ENCODE peak calls at places on chromosomes 5 and 9, in seven cellular contexts. I, M, Y, A, H, W and F are unnamed samples.

GRCh38 chr5:77259479-77259878 is 49.0 kb downstream of the PDE8B start:
- DNase-seq in I (no peak), H (no peak), M (no peak), Y (no peak), W (no peak), A (no peak), F (no peak)

GRCh38 chr5:107551088-107551487 is 119.6 kb downstream of the EFNA5 start:
- DNase-seq in Y (no peak), M (no peak), A (no peak), I (no peak), H (no peak), W (no peak), F (no peak)

GRCh38 chr5:52620315-52620714 is 167.4 kb upstream of the ITGA1 start:
- DNase-seq in Y (no peak), I (no peak), A (no peak), M (no peak), W (no peak), H (no peak), F (no peak)

GRCh38 chr5:150400327-150401075 is 12.2 kb downstream of the CD74 start:
- DNase-seq in W (no peak), A (no peak), H (no peak), I (no peak), Y (no peak), M (no peak), F (no peak)

GRCh38 chr9:127173063-127173462 is 50.6 kb upstream of the ANGPTL2 start:
- DNase-seq in W (no peak), M (peak; percentile 35), Y (no peak), A (no peak), I (no peak), H (no peak), F (no peak)

GRCh38 chr5:15683332-15683731 is 183.4 kb downstream of the FBXL7 start:
- DNase-seq in M (no peak), W (no peak), Y (no peak), I (no peak), A (peak; percentile 31), H (no peak), F (no peak)

GRCh38 chr9:135032868-135033460 is 54.5 kb upstream of the OLFM1 start:
- DNase-seq in H (no peak), W (no peak), Y (no peak), I (no peak), A (no peak), M (no peak), F (no peak)

GRCh38 chr9:105693435-105694275 is 686 bp upstream of the TMEM38B start:
- DNase-seq in A (no peak), Y (no peak), M (no peak), H (peak; percentile 21), W (no peak), I (no peak), F (no peak)

GRCh38 chr9:112430006-112430522 is 50.2 kb downstream of the HSDL2 start:
- DNase-seq in Y (no peak), H (no peak), I (no peak), W (no peak), A (no peak), M (no peak), F (no peak)

GRCh38 chr9:110994771-110995241 is 43.5 kb downstream of the LPAR1 start:
- DNase-seq in W (peak; percentile 47), H (no peak), I (no peak), Y (no peak), A (no peak), M (peak; percentile 85), F (no peak)

GRCh38 chr5:85484982-85485574 is 1100.4 kb upstream of the EDIL3 start:
- DNase-seq in Y (no peak), A (no peak), I (no peak), M (no peak), W (peak; percentile 2), H (no peak), F (no peak)

GRCh38 chr9:8570776-8571175 is 771.2 kb upstream of the DMAC1 start:
- DNase-seq in Y (no peak), I (no peak), M (no peak), H (no peak), W (no peak), A (no peak), F (no peak)

GRCh38 chr5:51095481-51095880 is 287.8 kb upstream of the ISL1 start:
- DNase-seq in A (no peak), Y (no peak), I (no peak), H (no peak), M (no peak), W (no peak), F (no peak)

GRCh38 chr5:88509403-88509802 is 240.8 kb upstream of the TMEM161B start:
- DNase-seq in I (no peak), W (no peak), H (no peak), Y (no peak), M (no peak), A (no peak), F (no peak)

GRCh38 chr5:77423022-77423750 is 68.9 kb downstream of the WDR41 start:
- DNase-seq in I (no peak), M (peak; percentile 91), H (no peak), Y (no peak), W (peak; percentile 37), A (no peak), F (no peak)

GRCh38 chr9:123564652-123565051 is 208.7 kb downstream of the CRB2 start:
- DNase-seq in A (no peak), Y (no peak), M (no peak), W (no peak), H (no peak), I (no peak), F (no peak)

GRCh38 chr9:112970939-112971338 is 41.1 kb downstream of the ZNF883 start:
- DNase-seq in M (peak; percentile 3), Y (no peak), W (peak; percentile 10), H (peak; percentile 25), A (no peak), I (no peak), F (no peak)

GRCh38 chr5:138459311-138459710 is 6.0 kb upstream of the EGR1 start:
- DNase-seq in A (peak; percentile 79), M (no peak), W (no peak), I (peak; percentile 77), H (no peak), Y (peak; percentile 79), F (no peak)

GRCh38 chr5:75951716-75952115 is 131.5 kb upstream of the SV2C start:
- DNase-seq in W (no peak), I (no peak), Y (no peak), H (no peak), M (no peak), A (no peak), F (no peak)

GRCh38 chr9:95273369-95274051 is 44.0 kb downstream of the FANCC start:
- DNase-seq in W (no peak), M (no peak), Y (no peak), A (no peak), I (no peak), H (no peak), F (no peak)

GRCh38 chr5:78467744-78468357 is 107.4 kb downstream of the SCAMP1 start:
- DNase-seq in M (peak; percentile 62), Y (no peak), W (peak; percentile 62), I (no peak), H (peak; percentile 46), A (no peak), F (no peak)

GRCh38 chr5:150562832-150563231 is 54.9 kb downstream of the NDST1 start:
- DNase-seq in W (peak; percentile 67), A (no peak), M (peak; percentile 48), H (peak; percentile 64), Y (no peak), I (no peak), F (no peak)

GRCh38 chr5:6902597-6902996 is 189.4 kb downstream of the TENT4A start:
- DNase-seq in M (no peak), A (no peak), Y (no peak), W (no peak), I (no peak), H (no peak), F (no peak)

GRCh38 chr5:2012885-2013284 is 130.2 kb upstream of the IRX4 start:
- DNase-seq in H (no peak), I (no peak), W (no peak), Y (no peak), M (no peak), A (no peak), F (no peak)

GRCh38 chr9:89361031-89361430 is 42.7 kb downstream of the SECISBP2 start:
- DNase-seq in A (no peak), I (no peak), H (no peak), W (no peak), Y (no peak), M (no peak), F (no peak)

GRCh38 chr9:127049044-127049443 is 73.4 kb downstream of the ANGPTL2 start:
- DNase-seq in W (peak; percentile 90), M (peak; percentile 89), Y (no peak), A (peak; percentile 68), H (peak; percentile 89), I (no peak), F (peak; percentile 15)

GRCh38 chr9:133163559-133164208 is at the start of gene GBGT1:
- DNase-seq in M (peak; percentile 23), W (peak; percentile 11), I (no peak), Y (no peak), H (no peak), A (peak; percentile 77), F (no peak)

GRCh38 chr9:77883846-77884771 is 147.5 kb downstream of the GNAQ start:
- DNase-seq in W (peak; percentile 63), A (no peak), M (peak; percentile 39), I (no peak), Y (no peak), H (peak; percentile 90), F (no peak)

GRCh38 chr9:116646661-116647514 is 40.2 kb upstream of the TRIM32 start:
- DNase-seq in Y (no peak), H (peak; percentile 34), W (peak; percentile 54), M (peak; percentile 80), I (no peak), A (no peak), F (no peak)

GRCh38 chr9:128164332-128164885 is 4.3 kb downstream of the BBLN start:
- DNase-seq in H (no peak), W (no peak), I (no peak), Y (no peak), M (peak; percentile 11), A (no peak), F (no peak)

GRCh38 chr5:174317261-174317894 is 271.9 kb downstream of the NSG2 start:
- DNase-seq in Y (no peak), W (peak; percentile 39), H (peak; percentile 77), I (no peak), A (no peak), M (peak; percentile 40), F (no peak)

GRCh38 chr5:2608391-2608790 is 143.1 kb downstream of the IRX2 start:
- DNase-seq in H (no peak), Y (no peak), I (no peak), A (no peak), W (no peak), M (no peak), F (no peak)

GRCh38 chr9:83281306-83282255 is 218.6 kb upstream of the RASEF start:
- DNase-seq in I (no peak), M (peak; percentile 83), A (peak; percentile 56), H (peak; percentile 37), W (peak; percentile 81), Y (no peak), F (no peak)